ENCODE peak calls at places on chromosomes 7 and 10, in ten cellular contexts. N, M, V, A, Z, D, W, T, U and Q are unnamed samples.

GRCh38 chr10:11444531-11445228 is 166.8 kb downstream of the USP6NL start:
- DNase-seq in N (no peak), M (no peak), V (no peak), A (no peak), Z (no peak), D (no peak), W (no peak), T (no peak), U (no peak), Q (no peak)

GRCh38 chr7:35454575-35455385 is 200.9 kb upstream of the TBX20 start:
- DNase-seq in N (peak; percentile 31), M (no peak), V (no peak), A (no peak), Z (no peak), D (no peak), W (no peak), T (no peak), U (no peak), Q (no peak)

GRCh38 chr7:21089653-21090052 is 303.0 kb upstream of the SP8 start:
- DNase-seq in N (no peak), M (no peak), V (no peak), A (no peak), Z (no peak), D (no peak), W (no peak), T (no peak), U (no peak), Q (no peak)

GRCh38 chr7:108239501-108240225 is 109.5 kb upstream of the LAMB4 start:
- DNase-seq in N (no peak), M (no peak), V (peak; percentile 33), A (no peak), Z (no peak), D (no peak), W (no peak), T (no peak), U (no peak), Q (no peak)

GRCh38 chr10:105070249-105070648 is 429.2 kb downstream of the SORCS3 start:
- DNase-seq in N (no peak), M (no peak), V (no peak), A (no peak), Z (no peak), D (no peak), W (no peak), T (no peak), U (no peak), Q (no peak)

GRCh38 chr7:13099197-13099795 is 411.9 kb downstream of the ARL4A start:
- DNase-seq in N (no peak), M (peak; percentile 59), V (no peak), A (no peak), Z (no peak), D (no peak), W (no peak), T (no peak), U (no peak), Q (no peak)

GRCh38 chr10:70331486-70332268 is 47.9 kb upstream of the NPFFR1 start:
- DNase-seq in N (no peak), M (peak; percentile 93), V (peak; percentile 80), A (no peak), Z (no peak), D (peak; percentile 72), W (no peak), T (no peak), U (peak; percentile 81), Q (no peak)

GRCh38 chr10:73879296-73880173 is 5.2 kb upstream of the CAMK2G start:
- DNase-seq in N (peak; percentile 91), M (peak; percentile 90), V (peak; percentile 38), A (peak; percentile 73), Z (peak; percentile 40), D (peak; percentile 52), W (peak; percentile 63), T (peak; percentile 73), U (peak; percentile 93), Q (peak; percentile 92)

GRCh38 chr7:91347288-91347687 is 83.1 kb downstream of the FZD1 start:
- DNase-seq in N (no peak), M (peak; percentile 31), V (no peak), A (no peak), Z (no peak), D (no peak), W (no peak), T (no peak), U (no peak), Q (no peak)

GRCh38 chr10:60726253-60726652 is 52.0 kb upstream of the CDK1 start:
- DNase-seq in N (no peak), M (no peak), V (no peak), A (no peak), Z (no peak), D (no peak), W (no peak), T (no peak), U (no peak), Q (no peak)

GRCh38 chr7:38796636-38797501 is 112.1 kb downstream of the VPS41 start:
- DNase-seq in N (peak; percentile 32), M (peak; percentile 34), V (peak; percentile 34), A (no peak), Z (no peak), D (peak; percentile 86), W (peak; percentile 51), T (peak; percentile 49), U (peak; percentile 79), Q (peak; percentile 12)

GRCh38 chr7:107972986-107973385 is 30.0 kb downstream of the LAMB1 start:
- DNase-seq in N (no peak), M (no peak), V (no peak), A (no peak), Z (no peak), D (no peak), W (no peak), T (no peak), U (no peak), Q (no peak)

GRCh38 chr7:35793225-35793579 is 7.7 kb upstream of the SEPTIN7 start:
- DNase-seq in N (no peak), M (no peak), V (no peak), A (no peak), Z (no peak), D (no peak), W (no peak), T (no peak), U (no peak), Q (no peak)

GRCh38 chr7:94052398-94053180 is 48.4 kb upstream of the BET1 start:
- DNase-seq in N (no peak), M (no peak), V (no peak), A (no peak), Z (no peak), D (no peak), W (no peak), T (no peak), U (no peak), Q (no peak)

GRCh38 chr10:14532473-14533251 is 201.9 kb upstream of the FRMD4A start:
- DNase-seq in N (no peak), M (peak; percentile 26), V (no peak), A (no peak), Z (no peak), D (no peak), W (no peak), T (no peak), U (peak; percentile 48), Q (no peak)

GRCh38 chr7:33421384-33421783 is 292.0 kb downstream of the BBS9 start:
- DNase-seq in N (no peak), M (no peak), V (no peak), A (no peak), Z (no peak), D (no peak), W (no peak), T (no peak), U (no peak), Q (no peak)

GRCh38 chr7:142323706-142324105 is 65.8 kb upstream of the PRSS58 start:
- DNase-seq in N (no peak), M (peak; percentile 47), V (no peak), A (peak; percentile 45), Z (no peak), D (no peak), W (peak; percentile 29), T (peak; percentile 61), U (peak; percentile 67), Q (no peak)

GRCh38 chr10:78531088-78531487 is 497.4 kb downstream of the RPS24 start:
- DNase-seq in N (no peak), M (no peak), V (no peak), A (no peak), Z (no peak), D (no peak), W (no peak), T (no peak), U (no peak), Q (no peak)

GRCh38 chr10:22251751-22252285 is 34.0 kb upstream of the EBLN1 start:
- DNase-seq in N (peak; percentile 77), M (peak; percentile 25), V (peak; percentile 21), A (peak; percentile 60), Z (no peak), D (peak; percentile 71), W (peak; percentile 54), T (peak; percentile 50), U (peak; percentile 54), Q (peak; percentile 69)

GRCh38 chr7:87001214-87001613 is 58.2 kb downstream of the ELAPOR2 start:
- DNase-seq in N (no peak), M (peak; percentile 85), V (no peak), A (no peak), Z (no peak), D (peak; percentile 63), W (no peak), T (no peak), U (no peak), Q (no peak)

GRCh38 chr10:80184291-80184690 is 21.0 kb downstream of the ANXA11 start:
- DNase-seq in N (no peak), M (no peak), V (no peak), A (no peak), Z (no peak), D (no peak), W (no peak), T (no peak), U (no peak), Q (no peak)

GRCh38 chr7:50821457-50821977 is 38.8 kb upstream of the GRB10 start:
- DNase-seq in N (no peak), M (no peak), V (no peak), A (no peak), Z (no peak), D (no peak), W (no peak), T (no peak), U (peak; percentile 55), Q (no peak)

GRCh38 chr7:14805105-14805719 is 97.3 kb downstream of the DGKB start:
- DNase-seq in N (no peak), M (no peak), V (no peak), A (no peak), Z (no peak), D (no peak), W (no peak), T (no peak), U (no peak), Q (no peak)

GRCh38 chr7:101303102-101303701 is 18.4 kb downstream of the IFT22 start:
- DNase-seq in N (no peak), M (no peak), V (no peak), A (no peak), Z (no peak), D (no peak), W (no peak), T (no peak), U (no peak), Q (no peak)

GRCh38 chr10:103120977-103121735 is 71.9 kb downstream of the NT5C2 start:
- DNase-seq in N (no peak), M (no peak), V (no peak), A (no peak), Z (no peak), D (no peak), W (no peak), T (no peak), U (no peak), Q (no peak)

GRCh38 chr7:14407246-14408015 is 418.0 kb upstream of the ETV1 start:
- DNase-seq in N (no peak), M (no peak), V (no peak), A (no peak), Z (no peak), D (no peak), W (no peak), T (no peak), U (no peak), Q (no peak)

GRCh38 chr10:24054421-24054820 is 154.5 kb upstream of the KIAA1217 start:
- DNase-seq in N (no peak), M (no peak), V (no peak), A (no peak), Z (no peak), D (no peak), W (no peak), T (no peak), U (no peak), Q (no peak)

GRCh38 chr10:85266808-85267207 is 938.4 kb downstream of the CCSER2 start:
- DNase-seq in N (no peak), M (no peak), V (no peak), A (no peak), Z (no peak), D (no peak), W (no peak), T (no peak), U (no peak), Q (no peak)